ENCODE peak calls at places on chromosomes 5 and 9, in ten cellular contexts. L, Z, U, W, A, P, C, B, M and O are unnamed samples.

GRCh38 chr5:157085930-157086329 is 22.9 kb downstream of the HAVCR2 start:
- DNase-seq in L (no peak), Z (no peak), U (no peak), W (no peak), A (no peak), P (no peak), C (no peak), B (no peak), M (no peak), O (no peak)

GRCh38 chr5:2101685-2102084 is 219.0 kb upstream of the IRX4 start:
- DNase-seq in L (no peak), Z (no peak), U (no peak), W (no peak), A (no peak), P (no peak), C (no peak), B (no peak), M (no peak), O (no peak)

GRCh38 chr5:75053286-75054109 is 1.1 kb upstream of the GCNT4 start:
- DNase-seq in L (peak; percentile 34), Z (no peak), U (peak; percentile 71), W (peak; percentile 73), A (peak; percentile 48), P (peak; percentile 61), C (peak; percentile 93), B (peak; percentile 82), M (peak; percentile 68), O (peak; percentile 74)

GRCh38 chr9:4073371-4073770 is 226.5 kb downstream of the GLIS3 start:
- DNase-seq in L (no peak), Z (no peak), U (no peak), W (no peak), A (no peak), P (peak; percentile 21), C (no peak), B (no peak), M (no peak), O (no peak)

GRCh38 chr9:94134629-94135028 is 50.4 kb downstream of the PTPDC1 start:
- DNase-seq in L (peak; percentile 25), Z (no peak), U (no peak), W (no peak), A (no peak), P (no peak), C (no peak), B (no peak), M (no peak), O (no peak)

GRCh38 chr5:61965074-61965473 is 340.9 kb upstream of the KIF2A start:
- DNase-seq in L (peak; percentile 30), Z (no peak), U (no peak), W (no peak), A (no peak), P (no peak), C (peak; percentile 38), B (no peak), M (no peak), O (no peak)

GRCh38 chr9:127664324-127664677 is 42.5 kb upstream of the CFAP157 start:
- DNase-seq in L (no peak), Z (no peak), U (no peak), W (no peak), A (no peak), P (no peak), C (no peak), B (no peak), M (no peak), O (no peak)

GRCh38 chr9:113596616-113597320 is 133.2 kb downstream of the RGS3 start:
- DNase-seq in L (no peak), Z (no peak), U (peak; percentile 61), W (no peak), A (no peak), P (no peak), C (no peak), B (no peak), M (no peak), O (no peak)

GRCh38 chr9:81685763-81686613 is 3.4 kb downstream of the TLE1 start:
- DNase-seq in L (no peak), Z (no peak), U (no peak), W (peak; percentile 55), A (no peak), P (no peak), C (peak; percentile 14), B (peak; percentile 60), M (no peak), O (no peak)

GRCh38 chr9:1231998-1232919 is 182.1 kb downstream of the DMRT2 start:
- DNase-seq in L (peak; percentile 79), Z (no peak), U (peak; percentile 86), W (peak; percentile 60), A (no peak), P (no peak), C (peak; percentile 78), B (peak; percentile 80), M (peak; percentile 26), O (no peak)

GRCh38 chr9:125532812-125533594 is 174.0 kb downstream of the MAPKAP1 start:
- DNase-seq in L (no peak), Z (no peak), U (no peak), W (no peak), A (no peak), P (no peak), C (no peak), B (no peak), M (no peak), O (no peak)

GRCh38 chr5:16291894-16292293 is 112.3 kb upstream of the MARCHF11 start:
- DNase-seq in L (no peak), Z (no peak), U (no peak), W (no peak), A (no peak), P (no peak), C (no peak), B (no peak), M (no peak), O (no peak)

GRCh38 chr9:87880116-87880515 is 2.6 kb upstream of the SPATA31E1 start:
- DNase-seq in L (no peak), Z (no peak), U (no peak), W (peak; percentile 63), A (no peak), P (no peak), C (no peak), B (peak; percentile 8), M (no peak), O (no peak)

GRCh38 chr5:175895701-175896102 is 24.3 kb downstream of the CPLX2 start:
- DNase-seq in L (no peak), Z (no peak), U (no peak), W (no peak), A (no peak), P (no peak), C (peak; percentile 29), B (no peak), M (no peak), O (no peak)

GRCh38 chr5:174306345-174307030 is 261.0 kb downstream of the NSG2 start:
- DNase-seq in L (no peak), Z (no peak), U (no peak), W (no peak), A (no peak), P (no peak), C (no peak), B (no peak), M (no peak), O (no peak)
- TF ChIP-seq CTCF in L (no peak), Z (no peak), U (no peak), W (no peak), A (no peak), P (no peak), C (no peak), B (no peak), M (no peak), O (no peak)

GRCh38 chr5:123545506-123545905 is 33.5 kb downstream of the CSNK1G3 start:
- DNase-seq in L (no peak), Z (no peak), U (no peak), W (no peak), A (no peak), P (peak; percentile 14), C (peak; percentile 24), B (peak; percentile 4), M (no peak), O (no peak)
- TF ChIP-seq CTCF in L (peak; percentile 10), Z (peak; percentile 28), U (peak; percentile 30), W (peak; percentile 29), A (peak; percentile 58), P (peak; percentile 57), C (peak; percentile 54), B (peak; percentile 55), M (no peak), O (peak; percentile 37)

GRCh38 chr9:21968331-21969010 is 25.7 kb downstream of the CDKN2A start:
- DNase-seq in L (no peak), Z (no peak), U (no peak), W (no peak), A (no peak), P (peak; percentile 51), C (peak; percentile 45), B (peak; percentile 20), M (no peak), O (no peak)
- TF ChIP-seq CTCF in L (no peak), Z (no peak), U (no peak), W (no peak), A (peak; percentile 14), P (no peak), C (no peak), B (no peak), M (no peak), O (no peak)

GRCh38 chr9:137188086-137188489 is 272 bp downstream of the ANAPC2 start:
- DNase-seq in L (no peak), Z (no peak), U (no peak), W (no peak), A (no peak), P (no peak), C (no peak), B (no peak), M (no peak), O (no peak)

GRCh38 chr9:137187386-137187785 is 974 bp downstream of the ANAPC2 start:
- DNase-seq in L (no peak), Z (no peak), U (no peak), W (no peak), A (no peak), P (no peak), C (no peak), B (no peak), M (no peak), O (no peak)

GRCh38 chr9:137190315-137190853 is 1.9 kb downstream of the SSNA1 start:
- DNase-seq in L (no peak), Z (no peak), U (no peak), W (no peak), A (no peak), P (no peak), C (peak; percentile 27), B (no peak), M (no peak), O (no peak)

GRCh38 chr9:137189297-137190295 is 1.1 kb downstream of the SSNA1 start:
- DNase-seq in L (no peak), Z (no peak), U (no peak), W (no peak), A (no peak), P (no peak), C (no peak), B (no peak), M (no peak), O (no peak)

DNA sequence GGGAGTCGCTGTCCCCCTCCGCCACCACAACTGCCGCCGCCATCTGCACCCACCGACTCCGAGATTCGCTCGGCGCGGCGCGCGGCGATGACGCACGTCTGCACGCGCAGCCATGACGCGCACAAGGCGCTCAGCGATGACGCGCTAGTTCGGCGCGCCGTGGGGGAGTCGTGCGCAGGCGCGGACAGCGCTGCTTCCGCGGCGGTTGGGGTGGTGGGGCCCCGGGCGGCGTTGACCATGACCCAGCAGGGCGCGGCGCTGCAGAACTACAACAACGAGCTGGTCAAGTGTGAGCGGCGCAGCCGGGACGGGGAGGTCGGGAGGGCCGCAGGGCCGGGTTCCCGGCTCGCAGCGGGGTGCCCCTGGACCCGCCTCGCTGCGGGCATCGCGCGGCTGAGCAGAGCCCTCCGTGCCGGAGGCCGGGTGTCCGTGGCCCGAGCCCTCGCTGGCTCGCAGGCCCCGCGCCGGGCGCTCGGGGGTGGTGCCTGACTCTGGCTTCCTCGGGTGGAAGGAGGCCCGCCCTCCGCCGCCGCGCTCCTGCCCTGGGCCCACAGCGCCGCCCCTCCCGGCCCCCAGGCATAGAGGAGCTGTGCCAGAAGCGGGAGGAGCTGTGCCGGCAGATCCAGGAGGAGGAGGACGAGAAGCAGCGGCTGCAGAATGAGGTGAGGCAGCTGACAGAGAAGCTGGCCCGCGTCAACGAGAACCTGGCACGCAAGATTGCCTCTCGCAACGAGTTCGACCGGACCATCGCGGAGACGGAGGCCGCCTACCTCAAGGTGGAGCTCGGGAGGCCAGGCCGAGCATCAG is at the start of the genes ANAPC2 and SSNA1:
- DNase-seq in L (peak; percentile 88), Z (peak; percentile 70), U (peak; percentile 96), W (peak; percentile 92), A (peak; percentile 94), P (peak; percentile 95), C (peak; percentile 93), B (peak; percentile 95), M (peak; percentile 97), O (peak; percentile 98)
- TF ChIP-seq CTCF in L (peak; percentile 13), Z (peak; percentile 35), U (no peak), W (peak; percentile 50), A (peak; percentile 57), P (no peak), C (peak; percentile 57), B (peak; percentile 50), M (peak; percentile 27), O (peak; percentile 12)